ENCODE peak calls at places on chromosomes 11 and 22, in ten cellular contexts. One of them, this sample, is unnamed.

GRCh38 chr11:907668-908067 is 2.9 kb downstream of the CHID1 start:
- DNase-seq in neural progenitor cell: no peak
- DNase-seq in fibroblast of lung: no peak
- DNase-seq in hepatocyte: no peak
- DNase-seq in K562: no peak
- DNase-seq in mammary epithelial cell: no peak
- DNase-seq in MM.1S: peak
- DNase-seq in DND-41: no peak
- DNase-seq in astrocyte: no peak
- DNase-seq in HCT116: no peak
- DNase-seq in this sample: no peak

GRCh38 chr11:108608548-108608947 is 15.0 kb upstream of the EXPH5 start:
- DNase-seq in neural progenitor cell: no peak
- DNase-seq in fibroblast of lung: no peak
- DNase-seq in hepatocyte: no peak
- DNase-seq in K562: no peak
- DNase-seq in mammary epithelial cell: no peak
- DNase-seq in MM.1S: no peak
- DNase-seq in DND-41: no peak
- DNase-seq in astrocyte: no peak
- DNase-seq in HCT116: no peak
- DNase-seq in this sample: no peak

GRCh38 chr11:14971865-14972580 is at the start of gene CALCA:
- DNase-seq in neural progenitor cell: peak
- DNase-seq in fibroblast of lung: peak
- DNase-seq in hepatocyte: no peak
- DNase-seq in K562: no peak
- DNase-seq in mammary epithelial cell: no peak
- DNase-seq in MM.1S: no peak
- DNase-seq in DND-41: no peak
- DNase-seq in astrocyte: no peak
- DNase-seq in HCT116: no peak
- DNase-seq in this sample: peak

GRCh38 chr11:68521962-68522626 is 61.5 kb downstream of the PPP6R3 start:
- DNase-seq in neural progenitor cell: no peak
- DNase-seq in fibroblast of lung: no peak
- DNase-seq in hepatocyte: no peak
- DNase-seq in K562: no peak
- DNase-seq in mammary epithelial cell: no peak
- DNase-seq in MM.1S: no peak
- DNase-seq in DND-41: no peak
- DNase-seq in astrocyte: no peak
- DNase-seq in HCT116: no peak
- DNase-seq in this sample: no peak

GRCh38 chr11:70109006-70109405 is 30.9 kb downstream of the ANO1 start:
- DNase-seq in neural progenitor cell: no peak
- DNase-seq in fibroblast of lung: no peak
- DNase-seq in hepatocyte: no peak
- DNase-seq in K562: no peak
- DNase-seq in mammary epithelial cell: no peak
- DNase-seq in MM.1S: no peak
- DNase-seq in DND-41: no peak
- DNase-seq in astrocyte: peak
- DNase-seq in HCT116: no peak
- DNase-seq in this sample: peak

GRCh38 chr11:103175461-103176129 is 66.4 kb downstream of the DYNC2H1 start:
- DNase-seq in neural progenitor cell: no peak
- DNase-seq in fibroblast of lung: no peak
- DNase-seq in hepatocyte: no peak
- DNase-seq in K562: no peak
- DNase-seq in mammary epithelial cell: no peak
- DNase-seq in MM.1S: no peak
- DNase-seq in DND-41: no peak
- DNase-seq in astrocyte: no peak
- DNase-seq in HCT116: no peak
- DNase-seq in this sample: no peak

GRCh38 chr11:132064987-132065620 is 694.7 kb downstream of the NTM start:
- DNase-seq in neural progenitor cell: no peak
- DNase-seq in fibroblast of lung: peak
- DNase-seq in hepatocyte: peak
- DNase-seq in K562: no peak
- DNase-seq in mammary epithelial cell: peak
- DNase-seq in MM.1S: no peak
- DNase-seq in DND-41: no peak
- DNase-seq in astrocyte: peak
- DNase-seq in HCT116: no peak
- DNase-seq in this sample: no peak

GRCh38 chr11:19680824-19681368 is 31.7 kb upstream of the NAV2 start:
- DNase-seq in neural progenitor cell: no peak
- DNase-seq in fibroblast of lung: no peak
- DNase-seq in hepatocyte: no peak
- DNase-seq in K562: no peak
- DNase-seq in mammary epithelial cell: no peak
- DNase-seq in MM.1S: no peak
- DNase-seq in DND-41: no peak
- DNase-seq in astrocyte: peak
- DNase-seq in HCT116: no peak
- DNase-seq in this sample: no peak

GRCh38 chr11:35362571-35362980 is 56.8 kb downstream of the SLC1A2 start:
- DNase-seq in neural progenitor cell: no peak
- DNase-seq in fibroblast of lung: no peak
- DNase-seq in hepatocyte: no peak
- DNase-seq in K562: no peak
- DNase-seq in mammary epithelial cell: no peak
- DNase-seq in MM.1S: no peak
- DNase-seq in DND-41: no peak
- DNase-seq in astrocyte: no peak
- DNase-seq in HCT116: no peak
- DNase-seq in this sample: no peak

GRCh38 chr11:79413258-79413657 is 27.6 kb downstream of the TENM4 start:
- DNase-seq in neural progenitor cell: peak
- DNase-seq in fibroblast of lung: peak
- DNase-seq in hepatocyte: peak
- DNase-seq in K562: no peak
- DNase-seq in mammary epithelial cell: peak
- DNase-seq in MM.1S: no peak
- DNase-seq in DND-41: no peak
- DNase-seq in astrocyte: peak
- DNase-seq in HCT116: no peak
- DNase-seq in this sample: peak

GRCh38 chr11:94030059-94030458 is 8.9 kb downstream of the HEPHL1 start:
- DNase-seq in neural progenitor cell: no peak
- DNase-seq in fibroblast of lung: no peak
- DNase-seq in hepatocyte: no peak
- DNase-seq in K562: no peak
- DNase-seq in mammary epithelial cell: no peak
- DNase-seq in MM.1S: no peak
- DNase-seq in DND-41: no peak
- DNase-seq in astrocyte: no peak
- DNase-seq in HCT116: no peak
- DNase-seq in this sample: no peak

GRCh38 chr11:9617960-9618359 is 44.5 kb downstream of the WEE1 start:
- DNase-seq in neural progenitor cell: no peak
- DNase-seq in fibroblast of lung: peak
- DNase-seq in hepatocyte: no peak
- DNase-seq in K562: no peak
- DNase-seq in mammary epithelial cell: peak
- DNase-seq in MM.1S: no peak
- DNase-seq in DND-41: no peak
- DNase-seq in astrocyte: peak
- DNase-seq in HCT116: no peak
- DNase-seq in this sample: no peak

GRCh38 chr11:112167145-112167544 is at the start of gene TEX12:
- DNase-seq in neural progenitor cell: no peak
- DNase-seq in fibroblast of lung: no peak
- DNase-seq in hepatocyte: no peak
- DNase-seq in K562: no peak
- DNase-seq in mammary epithelial cell: no peak
- DNase-seq in MM.1S: no peak
- DNase-seq in DND-41: no peak
- DNase-seq in astrocyte: no peak
- DNase-seq in HCT116: no peak
- DNase-seq in this sample: no peak

GRCh38 chr11:132373405-132374141 is 1003.2 kb downstream of the NTM start:
- DNase-seq in neural progenitor cell: no peak
- DNase-seq in fibroblast of lung: no peak
- DNase-seq in hepatocyte: no peak
- DNase-seq in K562: no peak
- DNase-seq in mammary epithelial cell: no peak
- DNase-seq in MM.1S: peak
- DNase-seq in DND-41: no peak
- DNase-seq in astrocyte: no peak
- DNase-seq in HCT116: no peak
- DNase-seq in this sample: no peak

GRCh38 chr11:124865181-124865901 is at the start of gene ROBO3:
- DNase-seq in neural progenitor cell: peak
- DNase-seq in fibroblast of lung: peak
- DNase-seq in hepatocyte: no peak
- DNase-seq in K562: no peak
- DNase-seq in mammary epithelial cell: no peak
- DNase-seq in MM.1S: no peak
- DNase-seq in DND-41: no peak
- DNase-seq in astrocyte: no peak
- DNase-seq in HCT116: no peak
- DNase-seq in this sample: no peak
- TF ChIP-seq EZH2 in neural progenitor cell: peak
- TF ChIP-seq EZH2 in fibroblast of lung: peak
- TF ChIP-seq EZH2 in hepatocyte: peak
- TF ChIP-seq EZH2 in K562: no peak
- TF ChIP-seq EZH2 in mammary epithelial cell: peak
- TF ChIP-seq EZH2 in MM.1S: no peak
- TF ChIP-seq EZH2 in DND-41: no peak
- TF ChIP-seq EZH2 in astrocyte: peak
- TF ChIP-seq EZH2 in HCT116: no peak
- TF ChIP-seq EZH2 in this sample: no peak

GRCh38 chr22:50399751-50400331 is 56.7 kb downstream of the PPP6R2 start:
- DNase-seq in neural progenitor cell: peak
- DNase-seq in fibroblast of lung: no peak
- DNase-seq in hepatocyte: peak
- DNase-seq in K562: peak
- DNase-seq in mammary epithelial cell: no peak
- DNase-seq in MM.1S: no peak
- DNase-seq in DND-41: no peak
- DNase-seq in astrocyte: no peak
- DNase-seq in HCT116: peak
- DNase-seq in this sample: peak
- TF ChIP-seq EZH2 in neural progenitor cell: no peak
- TF ChIP-seq EZH2 in fibroblast of lung: no peak
- TF ChIP-seq EZH2 in hepatocyte: no peak
- TF ChIP-seq EZH2 in K562: no peak
- TF ChIP-seq EZH2 in mammary epithelial cell: no peak
- TF ChIP-seq EZH2 in MM.1S: no peak
- TF ChIP-seq EZH2 in DND-41: no peak
- TF ChIP-seq EZH2 in astrocyte: no peak
- TF ChIP-seq EZH2 in HCT116: no peak
- TF ChIP-seq EZH2 in this sample: no peak

DNA sequence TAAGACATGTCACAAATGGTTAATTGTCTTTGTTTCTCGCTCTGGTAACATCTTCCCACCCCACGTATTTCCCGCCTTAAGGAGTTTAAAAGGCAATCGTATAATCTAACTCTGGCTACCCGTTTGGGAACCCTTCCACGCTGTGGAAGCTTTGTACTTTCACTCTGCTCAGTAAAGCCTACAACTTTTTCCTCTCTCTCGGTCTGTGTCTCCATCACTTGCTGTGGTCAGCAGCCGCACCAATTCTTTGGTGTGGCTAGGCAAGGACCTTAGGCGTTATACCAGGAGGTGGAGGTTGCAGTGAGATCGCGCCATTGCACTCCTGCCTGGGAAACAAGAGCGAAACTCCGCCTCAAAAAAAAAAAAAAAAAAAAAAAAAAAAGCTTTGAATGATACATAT is 1430.0 kb downstream of the LRRC4C start:
- DNase-seq in neural progenitor cell: no peak
- DNase-seq in fibroblast of lung: no peak
- DNase-seq in hepatocyte: peak
- DNase-seq in K562: no peak
- DNase-seq in mammary epithelial cell: no peak
- DNase-seq in MM.1S: no peak
- DNase-seq in DND-41: no peak
- DNase-seq in astrocyte: no peak
- DNase-seq in HCT116: no peak
- DNase-seq in this sample: no peak
- TF ChIP-seq EZH2 in neural progenitor cell: no peak
- TF ChIP-seq EZH2 in fibroblast of lung: no peak
- TF ChIP-seq EZH2 in hepatocyte: no peak
- TF ChIP-seq EZH2 in K562: no peak
- TF ChIP-seq EZH2 in mammary epithelial cell: no peak
- TF ChIP-seq EZH2 in MM.1S: no peak
- TF ChIP-seq EZH2 in DND-41: no peak
- TF ChIP-seq EZH2 in astrocyte: no peak
- TF ChIP-seq EZH2 in HCT116: no peak
- TF ChIP-seq EZH2 in this sample: no peak

GRCh38 chr11:76208829-76209670 is 2.7 kb upstream of the WNT11 start:
- DNase-seq in neural progenitor cell: peak
- DNase-seq in fibroblast of lung: peak
- DNase-seq in hepatocyte: peak
- DNase-seq in K562: no peak
- DNase-seq in mammary epithelial cell: peak
- DNase-seq in MM.1S: peak
- DNase-seq in DND-41: peak
- DNase-seq in astrocyte: no peak
- DNase-seq in HCT116: no peak
- DNase-seq in this sample: peak

GRCh38 chr11:76210920-76211851 is 4.9 kb upstream of the WNT11 start:
- DNase-seq in neural progenitor cell: no peak
- DNase-seq in fibroblast of lung: no peak
- DNase-seq in hepatocyte: no peak
- DNase-seq in K562: no peak
- DNase-seq in mammary epithelial cell: no peak
- DNase-seq in MM.1S: no peak
- DNase-seq in DND-41: no peak
- DNase-seq in astrocyte: no peak
- DNase-seq in HCT116: no peak
- DNase-seq in this sample: peak

GRCh38 chr11:76208438-76208828 is 2.1 kb upstream of the WNT11 start:
- DNase-seq in neural progenitor cell: no peak
- DNase-seq in fibroblast of lung: no peak
- DNase-seq in hepatocyte: no peak
- DNase-seq in K562: no peak
- DNase-seq in mammary epithelial cell: no peak
- DNase-seq in MM.1S: no peak
- DNase-seq in DND-41: no peak
- DNase-seq in astrocyte: no peak
- DNase-seq in HCT116: no peak
- DNase-seq in this sample: peak

GRCh38 chr11:76209956-76210885 is 3.9 kb upstream of the WNT11 start:
- DNase-seq in neural progenitor cell: peak
- DNase-seq in fibroblast of lung: peak
- DNase-seq in hepatocyte: peak
- DNase-seq in K562: no peak
- DNase-seq in mammary epithelial cell: peak
- DNase-seq in MM.1S: peak
- DNase-seq in DND-41: no peak
- DNase-seq in astrocyte: peak
- DNase-seq in HCT116: no peak
- DNase-seq in this sample: peak

DNA sequence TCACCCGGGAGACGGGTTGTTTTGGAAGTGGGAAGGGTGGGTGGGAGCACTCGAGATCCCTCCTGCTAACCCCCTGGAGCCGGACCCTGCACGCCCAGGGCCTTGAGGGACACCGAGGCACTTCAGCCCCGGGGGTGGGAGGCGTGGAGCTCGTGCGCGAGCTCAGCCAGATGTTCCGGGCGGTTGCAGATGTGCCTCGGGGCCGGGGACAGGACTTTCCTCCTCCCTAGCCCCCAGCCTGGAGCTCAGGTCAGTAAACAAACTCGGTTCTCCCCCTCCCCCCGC is 3.3 kb upstream of the WNT11 start:
- DNase-seq in neural progenitor cell: no peak
- DNase-seq in fibroblast of lung: no peak
- DNase-seq in hepatocyte: no peak
- DNase-seq in K562: no peak
- DNase-seq in mammary epithelial cell: no peak
- DNase-seq in MM.1S: peak
- DNase-seq in DND-41: no peak
- DNase-seq in astrocyte: no peak
- DNase-seq in HCT116: no peak
- DNase-seq in this sample: no peak
- TF ChIP-seq EZH2 in neural progenitor cell: peak
- TF ChIP-seq EZH2 in fibroblast of lung: no peak
- TF ChIP-seq EZH2 in hepatocyte: peak
- TF ChIP-seq EZH2 in K562: no peak
- TF ChIP-seq EZH2 in mammary epithelial cell: no peak
- TF ChIP-seq EZH2 in MM.1S: no peak
- TF ChIP-seq EZH2 in DND-41: no peak
- TF ChIP-seq EZH2 in astrocyte: no peak
- TF ChIP-seq EZH2 in HCT116: no peak
- TF ChIP-seq EZH2 in this sample: no peak